ENCODE peak calls at places on chromosomes 2 and 18, in seven cellular contexts. One of them, this sample, is unnamed.

GRCh38 chr2:164913640-164914346 is 41.5 kb downstream of the SLC38A11 start:
- DNase-seq in GM19239: no peak
- DNase-seq in activated CD8-positive, alpha-beta T cell treated with anti-CD3 and anti-CD28 coated beads for 36 hours: no peak
- DNase-seq in mucosa of descending colon: no peak
- DNase-seq in DND-41: no peak
- DNase-seq in SIG-M5: no peak
- DNase-seq in H54: no peak
- DNase-seq in this sample: peak

GRCh38 chr2:20551231-20551944 is 99.5 kb downstream of the HS1BP3 start:
- DNase-seq in activated CD8-positive, alpha-beta T cell treated with anti-CD3 and anti-CD28 coated beads for 36 hours: no peak
- DNase-seq in DND-41: no peak
- DNase-seq in SIG-M5: no peak
- DNase-seq in H54: no peak
- DNase-seq in mucosa of descending colon: peak
- DNase-seq in GM19239: no peak
- DNase-seq in this sample: no peak

GRCh38 chr2:175036582-175037018 is 31.4 kb upstream of the CHN1 start:
- DNase-seq in activated CD8-positive, alpha-beta T cell treated with anti-CD3 and anti-CD28 coated beads for 36 hours: no peak
- DNase-seq in GM19239: peak
- DNase-seq in SIG-M5: peak
- DNase-seq in H54: no peak
- DNase-seq in mucosa of descending colon: no peak
- DNase-seq in DND-41: no peak
- DNase-seq in this sample: peak

GRCh38 chr2:29272311-29272710 is 157.1 kb downstream of the CLIP4 start:
- DNase-seq in GM19239: no peak
- DNase-seq in SIG-M5: no peak
- DNase-seq in activated CD8-positive, alpha-beta T cell treated with anti-CD3 and anti-CD28 coated beads for 36 hours: no peak
- DNase-seq in mucosa of descending colon: no peak
- DNase-seq in DND-41: no peak
- DNase-seq in H54: no peak
- DNase-seq in this sample: no peak

GRCh38 chr2:88959480-88960204 is 268.2 kb downstream of the RPIA start:
- DNase-seq in mucosa of descending colon: no peak
- DNase-seq in GM19239: no peak
- DNase-seq in H54: no peak
- DNase-seq in DND-41: no peak
- DNase-seq in SIG-M5: no peak
- DNase-seq in activated CD8-positive, alpha-beta T cell treated with anti-CD3 and anti-CD28 coated beads for 36 hours: no peak
- DNase-seq in this sample: no peak

GRCh38 chr2:177733-178132 is 86.1 kb downstream of the SH3YL1 start:
- DNase-seq in DND-41: no peak
- DNase-seq in H54: no peak
- DNase-seq in GM19239: no peak
- DNase-seq in activated CD8-positive, alpha-beta T cell treated with anti-CD3 and anti-CD28 coated beads for 36 hours: no peak
- DNase-seq in mucosa of descending colon: no peak
- DNase-seq in SIG-M5: no peak
- DNase-seq in this sample: no peak

GRCh38 chr2:1883476-1883875 is 139.2 kb upstream of the PXDN start:
- DNase-seq in mucosa of descending colon: no peak
- DNase-seq in DND-41: no peak
- DNase-seq in H54: no peak
- DNase-seq in SIG-M5: no peak
- DNase-seq in activated CD8-positive, alpha-beta T cell treated with anti-CD3 and anti-CD28 coated beads for 36 hours: no peak
- DNase-seq in GM19239: no peak
- DNase-seq in this sample: no peak

GRCh38 chr2:69785358-69785757 is 43.4 kb downstream of the ANXA4 start:
- DNase-seq in SIG-M5: no peak
- DNase-seq in GM19239: no peak
- DNase-seq in mucosa of descending colon: no peak
- DNase-seq in activated CD8-positive, alpha-beta T cell treated with anti-CD3 and anti-CD28 coated beads for 36 hours: no peak
- DNase-seq in DND-41: no peak
- DNase-seq in H54: no peak
- DNase-seq in this sample: no peak

GRCh38 chr2:226426292-226426736 is 373.3 kb downstream of the IRS1 start:
- DNase-seq in SIG-M5: no peak
- DNase-seq in GM19239: no peak
- DNase-seq in mucosa of descending colon: no peak
- DNase-seq in H54: no peak
- DNase-seq in activated CD8-positive, alpha-beta T cell treated with anti-CD3 and anti-CD28 coated beads for 36 hours: no peak
- DNase-seq in DND-41: no peak
- DNase-seq in this sample: peak

GRCh38 chr18:26470011-26470637 is 78.2 kb downstream of the KCTD1 start:
- DNase-seq in SIG-M5: no peak
- DNase-seq in H54: no peak
- DNase-seq in DND-41: no peak
- DNase-seq in mucosa of descending colon: no peak
- DNase-seq in GM19239: no peak
- DNase-seq in activated CD8-positive, alpha-beta T cell treated with anti-CD3 and anti-CD28 coated beads for 36 hours: no peak
- DNase-seq in this sample: no peak

GRCh38 chr18:8882632-8883408 is 177.5 kb downstream of the MTCL1 start:
- DNase-seq in H54: no peak
- DNase-seq in GM19239: no peak
- DNase-seq in activated CD8-positive, alpha-beta T cell treated with anti-CD3 and anti-CD28 coated beads for 36 hours: peak
- DNase-seq in mucosa of descending colon: no peak
- DNase-seq in SIG-M5: no peak
- DNase-seq in DND-41: peak
- DNase-seq in this sample: no peak

GRCh38 chr2:88265352-88265960 is 95.3 kb downstream of the THNSL2 start:
- DNase-seq in GM19239: no peak
- DNase-seq in H54: no peak
- DNase-seq in SIG-M5: no peak
- DNase-seq in DND-41: no peak
- DNase-seq in activated CD8-positive, alpha-beta T cell treated with anti-CD3 and anti-CD28 coated beads for 36 hours: peak
- DNase-seq in mucosa of descending colon: no peak
- DNase-seq in this sample: peak

GRCh38 chr2:46315103-46315890 is 18.1 kb downstream of the EPAS1 start:
- DNase-seq in activated CD8-positive, alpha-beta T cell treated with anti-CD3 and anti-CD28 coated beads for 36 hours: peak
- DNase-seq in mucosa of descending colon: peak
- DNase-seq in DND-41: no peak
- DNase-seq in SIG-M5: no peak
- DNase-seq in GM19239: no peak
- DNase-seq in H54: peak
- DNase-seq in this sample: peak

GRCh38 chr18:48208432-48208948 is 200.7 kb downstream of the ZBTB7C start:
- DNase-seq in GM19239: no peak
- DNase-seq in H54: no peak
- DNase-seq in SIG-M5: no peak
- DNase-seq in DND-41: no peak
- DNase-seq in mucosa of descending colon: no peak
- DNase-seq in activated CD8-positive, alpha-beta T cell treated with anti-CD3 and anti-CD28 coated beads for 36 hours: no peak
- DNase-seq in this sample: no peak

GRCh38 chr2:60513996-60514395 is 39.5 kb downstream of the BCL11A start:
- DNase-seq in SIG-M5: no peak
- DNase-seq in H54: no peak
- DNase-seq in GM19239: no peak
- DNase-seq in mucosa of descending colon: no peak
- DNase-seq in DND-41: no peak
- DNase-seq in activated CD8-positive, alpha-beta T cell treated with anti-CD3 and anti-CD28 coated beads for 36 hours: no peak
- DNase-seq in this sample: no peak

GRCh38 chr2:172328103-172328835 is 99.1 kb upstream of the ITGA6 start:
- DNase-seq in GM19239: no peak
- DNase-seq in H54: no peak
- DNase-seq in SIG-M5: no peak
- DNase-seq in activated CD8-positive, alpha-beta T cell treated with anti-CD3 and anti-CD28 coated beads for 36 hours: no peak
- DNase-seq in DND-41: no peak
- DNase-seq in mucosa of descending colon: no peak
- DNase-seq in this sample: no peak

GRCh38 chr2:195498176-195498575 is 158.8 kb upstream of the SLC39A10 start:
- DNase-seq in SIG-M5: no peak
- DNase-seq in mucosa of descending colon: no peak
- DNase-seq in activated CD8-positive, alpha-beta T cell treated with anti-CD3 and anti-CD28 coated beads for 36 hours: peak
- DNase-seq in H54: no peak
- DNase-seq in GM19239: no peak
- DNase-seq in DND-41: peak
- DNase-seq in this sample: no peak

GRCh38 chr2:227415538-227416424 is 28.0 kb upstream of the SCYGR1 start:
- DNase-seq in GM19239: no peak
- DNase-seq in SIG-M5: peak
- DNase-seq in mucosa of descending colon: no peak
- DNase-seq in DND-41: no peak
- DNase-seq in activated CD8-positive, alpha-beta T cell treated with anti-CD3 and anti-CD28 coated beads for 36 hours: peak
- DNase-seq in H54: peak
- DNase-seq in this sample: no peak

GRCh38 chr2:234597576-234597861 is 100.6 kb upstream of the ARL4C start:
- DNase-seq in SIG-M5: no peak
- DNase-seq in H54: no peak
- DNase-seq in DND-41: no peak
- DNase-seq in activated CD8-positive, alpha-beta T cell treated with anti-CD3 and anti-CD28 coated beads for 36 hours: no peak
- DNase-seq in GM19239: no peak
- DNase-seq in mucosa of descending colon: no peak
- DNase-seq in this sample: no peak

GRCh38 chr2:109586687-109587086 is 27.1 kb downstream of the SEPTIN10 start:
- DNase-seq in mucosa of descending colon: no peak
- DNase-seq in GM19239: no peak
- DNase-seq in activated CD8-positive, alpha-beta T cell treated with anti-CD3 and anti-CD28 coated beads for 36 hours: no peak
- DNase-seq in DND-41: no peak
- DNase-seq in H54: no peak
- DNase-seq in SIG-M5: no peak
- DNase-seq in this sample: no peak

GRCh38 chr2:20288941-20289340 is 61.7 kb downstream of the PUM2 start:
- DNase-seq in DND-41: no peak
- DNase-seq in activated CD8-positive, alpha-beta T cell treated with anti-CD3 and anti-CD28 coated beads for 36 hours: no peak
- DNase-seq in mucosa of descending colon: no peak
- DNase-seq in GM19239: no peak
- DNase-seq in SIG-M5: no peak
- DNase-seq in H54: peak
- DNase-seq in this sample: peak

GRCh38 chr2:4269885-4270284 is 566.5 kb downstream of the DCDC2C start:
- DNase-seq in GM19239: no peak
- DNase-seq in SIG-M5: no peak
- DNase-seq in H54: no peak
- DNase-seq in DND-41: no peak
- DNase-seq in activated CD8-positive, alpha-beta T cell treated with anti-CD3 and anti-CD28 coated beads for 36 hours: no peak
- DNase-seq in mucosa of descending colon: no peak
- DNase-seq in this sample: no peak

GRCh38 chr2:231597014-231597611 is 4.4 kb downstream of the TEX44 start:
- DNase-seq in SIG-M5: peak
- DNase-seq in activated CD8-positive, alpha-beta T cell treated with anti-CD3 and anti-CD28 coated beads for 36 hours: no peak
- DNase-seq in GM19239: peak
- DNase-seq in DND-41: no peak
- DNase-seq in H54: no peak
- DNase-seq in mucosa of descending colon: peak
- DNase-seq in this sample: no peak

GRCh38 chr2:31386648-31387047 is 27.9 kb downstream of the XDH start:
- DNase-seq in mucosa of descending colon: no peak
- DNase-seq in activated CD8-positive, alpha-beta T cell treated with anti-CD3 and anti-CD28 coated beads for 36 hours: no peak
- DNase-seq in GM19239: no peak
- DNase-seq in SIG-M5: no peak
- DNase-seq in DND-41: no peak
- DNase-seq in H54: no peak
- DNase-seq in this sample: no peak

GRCh38 chr2:239735131-239735828 is 289.9 kb downstream of the NDUFA10 start:
- DNase-seq in mucosa of descending colon: peak
- DNase-seq in DND-41: no peak
- DNase-seq in H54: no peak
- DNase-seq in SIG-M5: no peak
- DNase-seq in GM19239: no peak
- DNase-seq in activated CD8-positive, alpha-beta T cell treated with anti-CD3 and anti-CD28 coated beads for 36 hours: no peak
- DNase-seq in this sample: no peak

GRCh38 chr2:130336150-130336876 is 6.4 kb upstream of the IMP4 start:
- DNase-seq in GM19239: no peak
- DNase-seq in H54: no peak
- DNase-seq in activated CD8-positive, alpha-beta T cell treated with anti-CD3 and anti-CD28 coated beads for 36 hours: no peak
- DNase-seq in mucosa of descending colon: no peak
- DNase-seq in DND-41: no peak
- DNase-seq in SIG-M5: no peak
- DNase-seq in this sample: no peak

This sample was measured in LoVo.